ENCODE peak calls at places on chromosomes 11 and 22, in eight cellular contexts. L is foreskin melanocyte; B is hypothalamus; P is fibroblast of mammary gland; U is activated T-helper 1 cell treated with anti-CD3 and anti-CD28 coated beads, Interleukin-2, amount 50 U/mL, for 16 hours; W is mucosa of gallbladder; R is body of pancreas; D is activated CD4-positive, alpha-beta T cell treated with anti-CD3 and anti-CD28 coated beads for 4 hours. Q is an unnamed sample.

GRCh38 chr22:28815729-28816128 is 15.4 kb upstream of the XBP1 start:
- DNase-seq in L (no peak), B (no peak), P (no peak), U (no peak), W (no peak), R (no peak), D (no peak), Q (no peak)

GRCh38 chr11:92211576-92212167 is 12.9 kb upstream of the FAT3 start:
- DNase-seq in L (no peak), B (peak; percentile 32), P (peak; percentile 17), U (no peak), W (no peak), R (peak; percentile 11), D (no peak), Q (peak; percentile 37)

GRCh38 chr22:19598054-19598855 is 74.0 kb upstream of the CLDN5 start:
- DNase-seq in L (no peak), B (no peak), P (no peak), U (no peak), W (no peak), R (no peak), D (no peak), Q (peak; percentile 4)

GRCh38 chr11:530960-531825 is 4.2 kb downstream of the HRAS start:
- DNase-seq in L (no peak), B (no peak), P (no peak), U (no peak), W (no peak), R (no peak), D (no peak), Q (no peak)

GRCh38 chr11:132744771-132745170 is 787.5 kb downstream of the OPCML start:
- DNase-seq in L (no peak), B (no peak), P (no peak), U (no peak), W (no peak), R (no peak), D (no peak), Q (no peak)

GRCh38 chr22:49934891-49935557 is 16.6 kb downstream of the CRELD2 start:
- DNase-seq in L (no peak), B (peak; percentile 68), P (peak; percentile 39), U (peak; percentile 58), W (peak; percentile 61), R (peak; percentile 78), D (peak; percentile 96), Q (peak; percentile 83)

GRCh38 chr22:39252461-39253391 is 7.9 kb upstream of the PDGFB start:
- DNase-seq in L (no peak), B (no peak), P (peak; percentile 18), U (no peak), W (no peak), R (no peak), D (no peak), Q (no peak)

GRCh38 chr11:613369-613968 is 2.3 kb downstream of the IRF7 start:
- DNase-seq in L (peak; percentile 25), B (peak; percentile 54), P (peak; percentile 34), U (peak; percentile 55), W (peak; percentile 56), R (peak; percentile 50), D (peak; percentile 93), Q (peak; percentile 66)

GRCh38 chr11:32466279-32466915 is 31.1 kb upstream of the WT1 start:
- DNase-seq in L (no peak), B (no peak), P (no peak), U (no peak), W (no peak), R (no peak), D (no peak), Q (no peak)

GRCh38 chr11:45573728-45574127 is 91.7 kb downstream of the CHST1 start:
- DNase-seq in L (no peak), B (no peak), P (no peak), U (no peak), W (no peak), R (no peak), D (no peak), Q (no peak)

GRCh38 chr11:32891657-32892354 is 805 bp upstream of the QSER1 start:
- DNase-seq in L (no peak), B (no peak), P (peak; percentile 31), U (no peak), W (peak; percentile 12), R (no peak), D (peak; percentile 22), Q (no peak)

GRCh38 chr11:70220136-70220535 is 17.0 kb downstream of the FADD start:
- DNase-seq in L (no peak), B (no peak), P (no peak), U (no peak), W (no peak), R (no peak), D (no peak), Q (no peak)

GRCh38 chr11:128595775-128596174 is 8.4 kb upstream of the ETS1 start:
- DNase-seq in L (no peak), B (no peak), P (no peak), U (no peak), W (no peak), R (no peak), D (no peak), Q (no peak)

GRCh38 chr22:47067911-47068654 is 305.6 kb downstream of the TBC1D22A start:
- DNase-seq in L (no peak), B (no peak), P (no peak), U (no peak), W (no peak), R (no peak), D (no peak), Q (no peak)

GRCh38 chr22:21975273-21975672 is 7.3 kb downstream of the TOP3B start:
- DNase-seq in L (no peak), B (no peak), P (no peak), U (no peak), W (no peak), R (no peak), D (no peak), Q (no peak)

GRCh38 chr11:8828580-8829358 is 82.2 kb upstream of the AKIP1 start:
- DNase-seq in L (no peak), B (no peak), P (peak; percentile 66), U (no peak), W (no peak), R (no peak), D (no peak), Q (no peak)

Q was measured in Calu3.